ENCODE peak calls at places on chromosomes 4 and X, in five cellular contexts. Y is glutamatergic neuron; V is cerebellar nuclear complex; C is Caki2; W is stimulated activated naive CD4-positive, alpha-beta T cell. N is an unnamed sample.

GRCh38 chrX:134885336-134886016 is 105.3 kb upstream of the SMIM10 start:
- DNase-seq in W (no peak), C (no peak), Y (no peak), V (no peak), N (peak; percentile 97)

GRCh38 chr4:26912069-26912468 is 51.4 kb downstream of the STIM2 start:
- DNase-seq in W (no peak), V (no peak), Y (no peak), C (no peak), N (no peak)

GRCh38 chr4:98421106-98421505 is 159.9 kb downstream of the RAP1GDS1 start:
- DNase-seq in Y (no peak), V (no peak), W (no peak), C (peak; percentile 6), N (no peak)

GRCh38 chr4:31094474-31094873 is 374.3 kb downstream of the PCDH7 start:
- DNase-seq in Y (no peak), W (no peak), V (no peak), C (no peak), N (no peak)

GRCh38 chr4:186707996-186708395 is 15.7 kb downstream of the FAT1 start:
- DNase-seq in W (no peak), V (no peak), C (no peak), Y (no peak), N (no peak)

GRCh38 chr4:89539374-89539773 is 231.8 kb upstream of the GPRIN3 start:
- DNase-seq in Y (no peak), C (peak; percentile 19), V (no peak), W (no peak), N (no peak)

GRCh38 chr4:167934216-167934615 is 158.1 kb upstream of the ANXA10 start:
- DNase-seq in Y (no peak), W (no peak), V (no peak), C (no peak), N (no peak)

GRCh38 chrX:46791927-46792825 is 33.3 kb upstream of the SLC9A7 start:
- DNase-seq in Y (no peak), C (peak; percentile 61), W (no peak), V (no peak), N (peak; percentile 52)

GRCh38 chr4:19982556-19982955 is 269.1 kb upstream of the SLIT2 start:
- DNase-seq in W (no peak), V (no peak), Y (no peak), C (no peak), N (no peak)

GRCh38 chrX:80184854-80185253 is 170.3 kb downstream of the TBX22 start:
- DNase-seq in C (no peak), Y (no peak), W (no peak), V (no peak), N (no peak)

GRCh38 chrX:7261672-7262332 is 113.8 kb upstream of the PUDP start:
- DNase-seq in C (no peak), V (no peak), W (no peak), Y (no peak), N (no peak)

GRCh38 chr4:186669159-186669720 is 54.4 kb downstream of the FAT1 start:
- DNase-seq in V (no peak), Y (peak; percentile 35), C (no peak), W (no peak), N (no peak)

GRCh38 chr4:94654714-94655113 is 103.0 kb upstream of the BMPR1B start:
- DNase-seq in W (no peak), C (no peak), V (no peak), Y (no peak), N (no peak)

GRCh38 chr4:7358100-7358735 is 76.5 kb downstream of the PSAPL1 start:
- DNase-seq in C (peak; percentile 73), Y (no peak), W (no peak), V (no peak), N (peak; percentile 53)

GRCh38 chrX:63466690-63467089 is 115.6 kb upstream of the SPIN4 start:
- DNase-seq in W (no peak), V (no peak), C (no peak), Y (no peak), N (no peak)

GRCh38 chr4:166195101-166195500 is 322.1 kb downstream of the TLL1 start:
- DNase-seq in W (no peak), C (no peak), V (no peak), Y (no peak), N (no peak)

GRCh38 chr4:56575820-56576429 is 70.3 kb downstream of the ARL9 start:
- DNase-seq in C (peak; percentile 19), W (peak; percentile 21), Y (no peak), V (no peak), N (peak; percentile 29)

GRCh38 chr4:13626492-13627184 is 887 bp downstream of the BOD1L1 start:
- DNase-seq in C (peak; percentile 10), W (no peak), Y (no peak), V (no peak), N (no peak)

GRCh38 chrX:135484636-135485289 is 35.7 kb upstream of the INTS6L start:
- DNase-seq in Y (no peak), V (no peak), W (peak; percentile 56), C (peak; percentile 18), N (peak; percentile 46)

GRCh38 chr4:61200991-61201526 is 933 bp downstream of the ADGRL3 start:
- DNase-seq in V (no peak), C (no peak), W (no peak), Y (peak; percentile 53), N (no peak)

GRCh38 chr4:99395595-99396364 is 39.4 kb downstream of the ADH7 start:
- DNase-seq in Y (no peak), V (no peak), W (no peak), C (peak; percentile 61), N (peak; percentile 28)

GRCh38 chrX:84188320-84188834 is 378 bp upstream of the RPS6KA6 start:
- DNase-seq in C (peak; percentile 23), Y (peak; percentile 75), V (no peak), W (peak; percentile 0), N (peak; percentile 64)

N was measured in SW480.